ENCODE peak calls at places on chromosome 16, in four cellular contexts. F is adrenal gland, M is thoracic aorta, G is hepatocyte. J is an unnamed sample.

GRCh38 chr16:75379339-75379738 is 54.0 kb downstream of the CFDP1 start:
- DNase-seq in M (no peak), G (no peak), F (no peak), J (no peak)

GRCh38 chr16:58409316-58409973 is 17.2 kb downstream of the GINS3 start:
- DNase-seq in G (no peak), M (no peak), F (peak), J (peak)

GRCh38 chr16:4987580-4988374 is 29.6 kb downstream of the SEC14L5 start:
- DNase-seq in F (no peak), G (no peak), M (no peak), J (no peak)

GRCh38 chr16:19583665-19584300 is 28.3 kb downstream of the VPS35L start:
- DNase-seq in F (peak), G (peak), M (no peak), J (peak)

GRCh38 chr16:73956592-73957495 is 339.8 kb upstream of the PSMD7 start:
- DNase-seq in G (peak), F (peak), M (no peak), J (peak)

GRCh38 chr16:84442416-84443145 is 61.9 kb downstream of the MEAK7 start:
- DNase-seq in G (no peak), F (no peak), M (no peak), J (no peak)

GRCh38 chr16:24776486-24777220 is 47.2 kb downstream of the TNRC6A start:
- DNase-seq in F (peak), M (peak), G (no peak), J (peak)

GRCh38 chr16:87466975-87467501 is 25.8 kb downstream of the ZCCHC14 start:
- DNase-seq in M (no peak), F (no peak), G (no peak), J (no peak)

GRCh38 chr16:72978212-72978611 is 69.7 kb downstream of the ZFHX3 start:
- DNase-seq in M (no peak), F (no peak), G (no peak), J (peak)

GRCh38 chr16:58040945-58041627 is 15.5 kb downstream of the MMP15 start:
- DNase-seq in F (no peak), M (no peak), G (no peak), J (no peak)

GRCh38 chr16:62545039-62545438 is 508.8 kb upstream of the CDH8 start:
- DNase-seq in M (no peak), F (no peak), G (no peak), J (no peak)

GRCh38 chr16:17962726-17963125 is 373.8 kb downstream of the NPIPA8 start:
- DNase-seq in G (no peak), M (no peak), F (no peak), J (no peak)

GRCh38 chr16:30184430-30185140 is 1.2 kb downstream of the CORO1A start:
- DNase-seq in G (no peak), M (no peak), F (peak), J (no peak)

GRCh38 chr16:31271621-31272190 is 11.9 kb downstream of the ITGAM start:
- DNase-seq in G (no peak), M (no peak), F (no peak), J (no peak)

GRCh38 chr16:51049678-51050378 is 101.2 kb downstream of the SALL1 start:
- DNase-seq in F (no peak), G (no peak), M (no peak), J (no peak)

GRCh38 chr16:70438325-70438982 is 446 bp downstream of the ST3GAL2 start:
- DNase-seq in G (no peak), M (no peak), F (no peak), J (no peak)

GRCh38 chr16:56558024-56558747 is 6.7 kb upstream of the MT4 start:
- DNase-seq in F (peak), G (no peak), M (no peak), J (peak)

GRCh38 chr16:8849411-8850011 is 19.3 kb downstream of the CARHSP1 start:
- DNase-seq in F (no peak), M (no peak), G (no peak), J (peak)

GRCh38 chr16:88634141-88634993 is 4.0 kb upstream of the IL17C start:
- DNase-seq in G (peak), F (no peak), M (no peak), J (peak)

GRCh38 chr16:88688013-88688778 is 1.9 kb upstream of the SNAI3 start:
- DNase-seq in F (no peak), M (no peak), G (peak), J (no peak)

GRCh38 chr16:57622361-57623250 is 5.8 kb upstream of the ADGRG1 start:
- DNase-seq in G (no peak), M (no peak), F (peak), J (no peak)

GRCh38 chr16:88320947-88321634 is 61.7 kb upstream of the ZNF469 start:
- DNase-seq in M (no peak), F (no peak), G (no peak), J (no peak)

GRCh38 chr16:58636474-58636873 is 6.8 kb upstream of the CNOT1 start:
- DNase-seq in F (no peak), G (peak), M (no peak), J (no peak)

GRCh38 chr16:56631832-56632159 is 663 bp upstream of the MT1M start:
- DNase-seq in G (no peak), M (no peak), F (no peak), J (no peak)

DNA sequence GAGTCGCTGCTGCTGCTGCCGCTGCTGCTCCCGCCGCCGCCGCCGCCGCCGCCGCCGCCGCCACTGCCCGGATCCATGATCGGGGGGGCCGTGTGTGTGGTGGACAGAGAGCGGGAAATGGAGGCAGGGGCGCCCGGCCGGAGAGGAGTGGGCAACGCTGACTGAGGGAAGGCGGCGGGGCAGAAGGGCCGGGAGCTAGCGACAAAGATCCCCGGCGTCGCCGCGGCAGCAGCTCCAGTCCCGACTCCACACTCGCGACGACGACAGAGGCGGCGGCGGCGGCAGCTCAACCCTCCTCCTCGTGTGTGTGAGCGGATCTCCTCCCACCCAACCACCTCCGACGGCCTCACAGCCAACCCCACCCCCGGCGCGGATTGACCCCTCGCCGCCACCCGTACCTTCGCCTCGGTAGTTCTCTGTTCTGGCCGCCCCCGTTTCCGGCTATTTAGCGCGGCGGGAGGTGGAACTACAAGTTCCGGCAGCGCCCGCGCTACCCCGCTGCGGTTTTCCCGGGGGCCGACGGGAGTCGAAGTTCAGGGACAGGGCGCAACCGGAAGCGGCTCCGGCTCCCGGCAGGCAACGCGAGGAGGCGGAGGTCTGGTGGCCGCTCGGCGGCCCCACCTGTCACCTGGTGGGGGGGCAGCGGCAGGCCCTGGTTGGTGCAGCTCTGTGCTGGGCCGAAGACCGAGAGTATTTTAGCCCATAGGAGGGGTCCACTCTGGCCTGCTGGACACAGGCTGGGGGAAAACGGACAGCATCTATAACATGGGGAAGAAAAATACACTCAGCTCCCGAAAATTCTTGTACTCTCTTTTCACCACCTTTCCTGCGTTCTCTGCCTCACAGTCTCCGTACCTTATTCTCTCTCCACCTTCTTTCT is at the start of gene GSPT1:
- DNase-seq in M (peak), F (peak), G (peak), J (peak)
- TF ChIP-seq CTCF in M (peak), F (peak), G (no peak), J (no peak)

GRCh38 chr16:10866196-10866976 is 10.6 kb upstream of the CIITA start:
- DNase-seq in G (no peak), M (no peak), F (no peak), J (no peak)

GRCh38 chr16:10868562-10869469 is 8.2 kb upstream of the CIITA start:
- DNase-seq in G (no peak), F (peak), M (no peak), J (no peak)

GRCh38 chr16:10870137-10870776 is 6.7 kb upstream of the CIITA start:
- DNase-seq in M (no peak), F (no peak), G (no peak), J (no peak)

GRCh38 chr16:10868089-10868488 is 8.9 kb upstream of the CIITA start:
- DNase-seq in F (no peak), G (no peak), M (no peak), J (no peak)

DNA sequence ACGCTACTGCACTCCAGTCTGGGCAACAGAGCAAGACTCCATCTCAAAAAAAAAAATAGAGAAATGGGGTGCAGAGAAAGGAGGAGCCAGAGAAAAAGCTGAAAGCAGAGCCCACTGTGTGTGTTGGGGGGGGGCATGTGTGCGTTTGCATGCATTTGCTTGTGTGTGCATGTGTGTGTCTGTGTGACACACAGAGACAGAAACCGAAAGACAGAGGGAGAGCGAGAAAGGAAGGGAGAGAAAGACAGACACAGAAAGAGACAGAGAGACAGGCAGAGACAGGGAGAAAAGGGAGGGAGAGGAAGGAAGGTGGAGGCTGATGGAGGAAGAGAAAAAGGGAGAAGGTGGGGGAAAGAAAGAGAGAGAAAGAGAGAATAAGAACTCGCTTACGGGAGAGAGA is 9.8 kb upstream of the CIITA start:
- DNase-seq in F (no peak), G (no peak), M (no peak), J (no peak)
- H3K4me3 ChIP-seq in F (no peak), G (no peak), M (peak), J (no peak)

DNA sequence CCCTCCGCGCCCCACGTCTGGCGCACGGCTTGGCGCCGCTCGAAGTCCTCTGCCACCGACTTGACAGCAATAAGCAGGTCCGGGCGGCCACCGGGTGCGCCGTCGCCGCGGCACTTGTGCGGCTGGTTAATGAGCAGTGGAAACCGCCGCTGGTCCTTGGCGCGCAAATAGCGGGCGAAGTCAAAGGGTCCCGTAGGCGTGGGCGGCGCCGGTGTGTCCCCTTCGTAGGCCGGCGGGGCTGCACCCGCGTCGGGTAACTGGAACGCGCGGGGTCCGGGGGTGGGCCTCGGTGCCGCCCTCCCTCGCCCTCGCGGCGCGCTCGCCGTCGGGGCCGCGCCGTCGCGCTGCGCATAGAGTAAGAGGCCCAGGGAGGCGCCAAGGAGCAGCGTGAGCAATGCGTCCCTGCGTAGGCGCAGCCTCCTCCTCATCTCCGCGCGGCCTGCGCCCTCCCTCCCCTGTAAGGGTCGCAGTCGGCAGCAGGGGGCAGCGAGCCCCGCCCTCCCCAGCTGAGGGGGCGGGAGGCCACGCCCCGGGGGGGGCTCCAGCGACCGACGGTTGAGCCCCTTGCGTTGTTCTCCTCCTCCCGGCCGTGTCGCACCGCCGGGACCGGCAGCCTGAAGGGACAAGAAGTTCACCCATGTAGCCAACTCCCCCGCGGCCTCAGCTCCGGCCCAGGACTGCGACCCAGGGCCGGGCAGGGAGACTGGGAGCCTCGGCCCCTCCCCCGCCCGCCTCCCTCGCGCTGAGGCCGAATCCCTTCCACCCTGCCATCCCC is 553 bp downstream of the B3GNT9 start:
- DNase-seq in M (no peak), G (peak), F (peak), J (peak)
- TF ChIP-seq CTCF in M (no peak), G (peak), F (peak), J (no peak)

GRCh38 chr16:715448-716249 is 731 bp downstream of the METRN start:
- DNase-seq in G (peak), M (no peak), F (no peak), J (peak)
- H3K4me3 ChIP-seq in G (no peak), M (peak), F (no peak), J (peak)

GRCh38 chr16:66902648-66903543 is 15.8 kb downstream of the CDH16 start:
- DNase-seq in M (no peak), G (no peak), F (no peak), J (no peak)
- TF ChIP-seq CTCF in M (no peak), G (no peak), F (no peak), J (no peak)

GRCh38 chr16:89827383-89828198 is 684 bp upstream of the SPIRE2 start:
- DNase-seq in F (peak), M (no peak), G (peak), J (peak)
- H3K4me3 ChIP-seq in F (no peak), M (peak), G (peak), J (peak)

GRCh38 chr16:27222499-27223225 is 19.3 kb downstream of the KDM8 start:
- DNase-seq in G (no peak), F (no peak), M (no peak), J (peak)

GRCh38 chr16:27223701-27224100 is 20.4 kb downstream of the KDM8 start:
- DNase-seq in M (no peak), G (no peak), F (no peak), J (no peak)

GRCh38 chr16:27224271-27224737 is 21.0 kb downstream of the KDM8 start:
- DNase-seq in G (no peak), F (no peak), M (no peak), J (no peak)

GRCh38 chr16:27221576-27222498 is 18.5 kb downstream of the KDM8 start:
- DNase-seq in G (no peak), M (no peak), F (no peak), J (peak)

DNA sequence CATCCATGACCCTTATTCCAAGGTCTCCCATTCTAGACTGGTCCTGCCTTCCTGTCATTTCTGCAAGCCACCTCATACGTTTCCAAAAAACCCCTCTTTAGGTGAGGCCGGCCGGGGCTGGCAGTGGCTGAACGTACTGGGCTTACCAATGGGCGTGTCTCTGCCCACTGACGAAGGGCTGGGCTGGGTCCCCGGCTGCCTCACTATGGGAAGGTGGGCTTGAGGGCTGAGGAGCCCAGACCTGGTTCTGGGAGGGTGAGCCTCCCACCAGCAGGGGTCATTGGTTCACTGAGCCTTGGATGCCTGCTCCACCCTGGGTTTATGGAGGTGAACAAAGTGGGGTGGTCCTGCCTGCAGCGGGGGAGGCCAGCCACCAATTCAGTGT is 19.9 kb downstream of the KDM8 start:
- DNase-seq in F (no peak), M (no peak), G (no peak), J (no peak)
- TF ChIP-seq CTCF in F (no peak), M (no peak), G (no peak), J (no peak)

GRCh38 chr16:28865722-28866453 is 2.2 kb downstream of the SH2B1 start:
- DNase-seq in M (no peak), G (no peak), F (no peak), J (no peak)
- H3K4me3 ChIP-seq in M (no peak), G (no peak), F (no peak), J (no peak)

GRCh38 chr16:65988019-65988418 is 378.5 kb upstream of the CDH5 start:
- DNase-seq in M (no peak), G (no peak), F (peak), J (no peak)

GRCh38 chr16:65989861-65990260 is 376.6 kb upstream of the CDH5 start:
- DNase-seq in M (no peak), G (no peak), F (no peak), J (peak)

GRCh38 chr16:65994305-65994704 is 372.2 kb upstream of the CDH5 start:
- DNase-seq in G (no peak), F (no peak), M (no peak), J (no peak)

GRCh38 chr16:65991149-65991701 is 375.3 kb upstream of the CDH5 start:
- DNase-seq in M (no peak), G (no peak), F (no peak), J (no peak)
- TF ChIP-seq CTCF in M (no peak), G (no peak), F (no peak), J (no peak)